ENCODE peak calls at places on chromosome 13, in four cellular contexts. One of them, this sample, is unnamed.

GRCh38 chr13:19573072-19573716 is 11.9 kb upstream of the TPTE2 start:
- DNase-seq in BJ: no peak
- DNase-seq in AG10803: no peak
- DNase-seq in hepatocyte: no peak
- DNase-seq in this sample: no peak

GRCh38 chr13:33544308-33544707 is 258.8 kb upstream of the STARD13 start:
- DNase-seq in BJ: no peak
- DNase-seq in AG10803: no peak
- DNase-seq in hepatocyte: no peak
- DNase-seq in this sample: no peak

GRCh38 chr13:30934381-30934780 is 1.9 kb downstream of the TEX26 start:
- DNase-seq in BJ: no peak
- DNase-seq in AG10803: no peak
- DNase-seq in hepatocyte: no peak
- DNase-seq in this sample: no peak

GRCh38 chr13:45781553-45782326 is 69.8 kb downstream of the SIAH3 start:
- DNase-seq in BJ: no peak
- DNase-seq in AG10803: no peak
- DNase-seq in hepatocyte: no peak
- DNase-seq in this sample: peak; percentile 2

GRCh38 chr13:107476068-107476467 is 739.3 kb downstream of the LIG4 start:
- DNase-seq in BJ: no peak
- DNase-seq in AG10803: peak; percentile 7
- DNase-seq in hepatocyte: no peak
- DNase-seq in this sample: no peak

GRCh38 chr13:110405597-110406450 is 98.7 kb downstream of the COL4A2 start:
- DNase-seq in BJ: no peak
- DNase-seq in AG10803: peak; percentile 93
- DNase-seq in hepatocyte: no peak
- DNase-seq in this sample: peak; percentile 69

GRCh38 chr13:98996046-98996445 is 18.2 kb upstream of the DOCK9 start:
- DNase-seq in BJ: no peak
- DNase-seq in AG10803: no peak
- DNase-seq in hepatocyte: no peak
- DNase-seq in this sample: no peak

GRCh38 chr13:25295228-25295627 is 6.2 kb upstream of the NUP58 start:
- DNase-seq in BJ: no peak
- DNase-seq in AG10803: no peak
- DNase-seq in hepatocyte: no peak
- DNase-seq in this sample: peak; percentile 18

GRCh38 chr13:38648912-38649311 is 38.0 kb upstream of the FREM2 start:
- DNase-seq in BJ: no peak
- DNase-seq in AG10803: no peak
- DNase-seq in hepatocyte: no peak
- DNase-seq in this sample: no peak

GRCh38 chr13:92954746-92955145 is 271.9 kb upstream of the GPC6 start:
- DNase-seq in BJ: no peak
- DNase-seq in AG10803: no peak
- DNase-seq in hepatocyte: no peak
- DNase-seq in this sample: no peak

GRCh38 chr13:46761866-46762265 is 35.1 kb downstream of the ESD start:
- DNase-seq in BJ: no peak
- DNase-seq in AG10803: no peak
- DNase-seq in hepatocyte: no peak
- DNase-seq in this sample: no peak

GRCh38 chr13:105168295-105168694 is 1367.2 kb downstream of the EFNB2 start:
- DNase-seq in BJ: no peak
- DNase-seq in AG10803: no peak
- DNase-seq in hepatocyte: no peak
- DNase-seq in this sample: no peak

GRCh38 chr13:85405316-85405897 is 393.8 kb downstream of the SLITRK6 start:
- DNase-seq in BJ: no peak
- DNase-seq in AG10803: no peak
- DNase-seq in hepatocyte: no peak
- DNase-seq in this sample: no peak

GRCh38 chr13:61777902-61778301 is 362.3 kb upstream of the PCDH20 start:
- DNase-seq in BJ: no peak
- DNase-seq in AG10803: no peak
- DNase-seq in hepatocyte: no peak
- DNase-seq in this sample: peak; percentile 0

GRCh38 chr13:57665471-57665870 is 33.9 kb downstream of the PCDH17 start:
- DNase-seq in BJ: no peak
- DNase-seq in AG10803: no peak
- DNase-seq in hepatocyte: no peak
- DNase-seq in this sample: no peak

GRCh38 chr13:36814465-36814864 is 4.6 kb upstream of the RFXAP start:
- DNase-seq in BJ: no peak
- DNase-seq in AG10803: no peak
- DNase-seq in hepatocyte: peak; percentile 11
- DNase-seq in this sample: no peak

GRCh38 chr13:20461860-20462532 is 63.7 kb downstream of the CRYL1 start:
- DNase-seq in BJ: no peak
- DNase-seq in AG10803: no peak
- DNase-seq in hepatocyte: no peak
- DNase-seq in this sample: no peak

GRCh38 chr13:29924482-29924884 is 74.1 kb upstream of the UBL3 start:
- DNase-seq in BJ: no peak
- DNase-seq in AG10803: peak; percentile 81
- DNase-seq in hepatocyte: peak; percentile 36
- DNase-seq in this sample: peak; percentile 59

GRCh38 chr13:93216122-93216521 is 10.5 kb upstream of the GPC6 start:
- DNase-seq in BJ: no peak
- DNase-seq in AG10803: no peak
- DNase-seq in hepatocyte: no peak
- DNase-seq in this sample: no peak

GRCh38 chr13:105442941-105443340 is 1092.5 kb downstream of the EFNB2 start:
- DNase-seq in BJ: peak; percentile 87
- DNase-seq in AG10803: peak; percentile 94
- DNase-seq in hepatocyte: peak; percentile 72
- DNase-seq in this sample: peak; percentile 99

GRCh38 chr13:88622362-88622973 is 951.3 kb downstream of the SLITRK5 start:
- DNase-seq in BJ: no peak
- DNase-seq in AG10803: no peak
- DNase-seq in hepatocyte: no peak
- DNase-seq in this sample: no peak

GRCh38 chr13:38965281-38965680 is 25.4 kb downstream of the STOML3 start:
- DNase-seq in BJ: no peak
- DNase-seq in AG10803: no peak
- DNase-seq in hepatocyte: no peak
- DNase-seq in this sample: no peak

DNA sequence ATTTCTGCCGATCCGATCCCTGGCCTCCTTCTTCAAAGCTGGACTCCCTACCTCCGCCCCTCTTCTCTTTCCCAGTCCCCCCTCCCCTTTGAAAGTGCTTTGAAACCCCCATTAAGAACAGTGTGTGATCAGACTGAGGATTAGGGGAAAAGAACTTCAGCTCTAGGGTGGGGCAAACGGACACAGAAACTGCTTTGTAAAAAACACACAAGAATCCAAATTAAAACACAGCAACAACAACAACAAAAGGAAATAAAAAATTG is 1.4 kb downstream of the SPRY2 start:
- DNase-seq in BJ: no peak
- DNase-seq in AG10803: no peak
- DNase-seq in hepatocyte: no peak
- DNase-seq in this sample: no peak
- H3K4me3 ChIP-seq in BJ: peak overlapping the region; percentile 86
- H3K4me3 ChIP-seq in AG10803: peak overlapping the region; percentile 82
- H3K4me3 ChIP-seq in hepatocyte: peak overlapping the region; percentile 98
- H3K4me3 ChIP-seq in this sample: peak overlapping the region; percentile 82

GRCh38 chr13:113947321-113948033 is 26.4 kb downstream of the C13orf46 start:
- DNase-seq in BJ: no peak
- DNase-seq in AG10803: peak; percentile 81
- DNase-seq in hepatocyte: peak; percentile 49
- DNase-seq in this sample: peak; percentile 74
- TF ChIP-seq CTCF in BJ: peak; percentile 89
- TF ChIP-seq CTCF in AG10803: peak; percentile 95
- TF ChIP-seq CTCF in hepatocyte: peak; percentile 57
- TF ChIP-seq CTCF in this sample: peak; percentile 92

GRCh38 chr13:113122571-113123225 is at the start of gene F10:
- DNase-seq in BJ: peak; percentile 34
- DNase-seq in AG10803: peak; percentile 70
- DNase-seq in hepatocyte: peak; percentile 92
- DNase-seq in this sample: peak; percentile 63
- H3K4me3 ChIP-seq in BJ: peak within 1 kb of the TSS; percentile 32
- H3K4me3 ChIP-seq in AG10803: peak within 1 kb of the TSS; percentile 54
- H3K4me3 ChIP-seq in hepatocyte: peak within 1 kb of the TSS; percentile 15
- H3K4me3 ChIP-seq in this sample: peak within 1 kb of the TSS; percentile 16

GRCh38 chr13:23889598-23890224 is 511 bp upstream of the MIPEP start:
- DNase-seq in BJ: no peak
- DNase-seq in AG10803: peak; percentile 22
- DNase-seq in hepatocyte: no peak
- DNase-seq in this sample: no peak
- TF ChIP-seq CTCF in BJ: no peak
- TF ChIP-seq CTCF in AG10803: no peak
- TF ChIP-seq CTCF in hepatocyte: no peak
- TF ChIP-seq CTCF in this sample: no peak

This sample was measured in fibroblast of mammary gland.